ENCODE peak calls at places on chromosomes 3 and 15, in six cellular contexts. T, U, E, L, K and W are unnamed samples.

GRCh38 chr3:70281663-70282062 is 30.8 kb downstream of the MDFIC2 start:
- DNase-seq in T (no peak), U (no peak), E (peak), L (no peak), K (no peak), W (peak)

GRCh38 chr3:150174179-150174578 is 203.5 kb upstream of the PFN2 start:
- DNase-seq in T (no peak), U (no peak), E (no peak), L (no peak), K (no peak), W (no peak)

GRCh38 chr3:166453472-166453871 is 616.2 kb upstream of the BCHE start:
- DNase-seq in T (peak), U (no peak), E (peak), L (no peak), K (no peak), W (no peak)

GRCh38 chr15:76185716-76186115 is 125.6 kb downstream of the ETFA start:
- DNase-seq in T (peak), U (peak), E (peak), L (peak), K (no peak), W (peak)

GRCh38 chr3:142964150-142964498 is 650 bp upstream of the PAQR9 start:
- DNase-seq in T (no peak), U (no peak), E (no peak), L (no peak), K (no peak), W (peak)

GRCh38 chr15:98330692-98331435 is 317.5 kb upstream of the IGF1R start:
- DNase-seq in T (no peak), U (no peak), E (no peak), L (no peak), K (no peak), W (no peak)

GRCh38 chr3:55235416-55235815 is 251.7 kb downstream of the WNT5A start:
- DNase-seq in T (no peak), U (no peak), E (no peak), L (no peak), K (no peak), W (peak)

GRCh38 chr3:151838574-151839312 is 24.8 kb downstream of the AADAC start:
- DNase-seq in T (peak), U (peak), E (peak), L (peak), K (peak), W (peak)

GRCh38 chr15:76341366-76342045 is 4.9 kb downstream of the ISL2 start:
- DNase-seq in T (no peak), U (no peak), E (no peak), L (no peak), K (no peak), W (no peak)

GRCh38 chr3:133895208-133896001 is at the start of gene RAB6B:
- DNase-seq in T (no peak), U (peak), E (no peak), L (peak), K (no peak), W (peak)

GRCh38 chr15:93089855-93090305 is 869 bp upstream of the RGMA start:
- DNase-seq in T (no peak), U (no peak), E (no peak), L (no peak), K (no peak), W (no peak)

GRCh38 chr15:72174551-72175165 is 22.9 kb downstream of the GRAMD2A start:
- DNase-seq in T (no peak), U (no peak), E (no peak), L (no peak), K (no peak), W (no peak)

GRCh38 chr15:69787791-69788190 is 309.9 kb downstream of the TLE3 start:
- DNase-seq in T (no peak), U (no peak), E (no peak), L (no peak), K (no peak), W (no peak)

GRCh38 chr3:25662921-25663320 is 1.8 kb downstream of the TOP2B start:
- DNase-seq in T (no peak), U (no peak), E (no peak), L (no peak), K (no peak), W (peak)

GRCh38 chr3:114362815-114363214 is 69.0 kb downstream of the TIGIT start:
- DNase-seq in T (peak), U (peak), E (peak), L (peak), K (no peak), W (peak)

GRCh38 chr15:100768501-100768931 is 111.1 kb upstream of the ALDH1A3 start:
- DNase-seq in T (no peak), U (no peak), E (no peak), L (no peak), K (no peak), W (no peak)

GRCh38 chr15:73293773-73294172 is 75.0 kb downstream of the HCN4 start:
- DNase-seq in T (peak), U (no peak), E (no peak), L (no peak), K (no peak), W (no peak)

GRCh38 chr15:69583627-69584026 is 131.0 kb downstream of the RPLP1 start:
- DNase-seq in T (no peak), U (no peak), E (no peak), L (no peak), K (no peak), W (no peak)

GRCh38 chr3:39118931-39119660 is 11.6 kb downstream of the TTC21A start:
- DNase-seq in T (no peak), U (no peak), E (no peak), L (no peak), K (no peak), W (no peak)

GRCh38 chr15:77859491-77860060 is 217.9 kb downstream of the TBC1D2B start:
- DNase-seq in T (no peak), U (no peak), E (no peak), L (no peak), K (no peak), W (no peak)

GRCh38 chr3:184786271-184787010 is 25.5 kb upstream of the VPS8 start:
- DNase-seq in T (no peak), U (no peak), E (no peak), L (no peak), K (no peak), W (peak)

GRCh38 chr3:16441306-16441898 is 72.1 kb downstream of the RFTN1 start:
- DNase-seq in T (no peak), U (no peak), E (no peak), L (no peak), K (no peak), W (peak)

GRCh38 chr15:80495406-80495942 is 91.3 kb downstream of the ARNT2 start:
- DNase-seq in T (peak), U (no peak), E (no peak), L (no peak), K (no peak), W (no peak)

GRCh38 chr3:112412494-112412893 is 79.5 kb downstream of the CD200 start:
- DNase-seq in T (no peak), U (no peak), E (no peak), L (no peak), K (no peak), W (no peak)

GRCh38 chr3:127612966-127613365 is 14.8 kb downstream of the MCM2 start:
- DNase-seq in T (no peak), U (no peak), E (no peak), L (no peak), K (no peak), W (no peak)

GRCh38 chr15:99315636-99316035 is 64.4 kb downstream of the LRRC28 start:
- DNase-seq in T (no peak), U (no peak), E (no peak), L (no peak), K (no peak), W (no peak)

GRCh38 chr15:73981761-73982222 is 10.3 kb downstream of the STOML1 start:
- DNase-seq in T (no peak), U (no peak), E (no peak), L (no peak), K (no peak), W (no peak)

GRCh38 chr3:43455233-43455632 is 166.6 kb downstream of the ANO10 start:
- DNase-seq in T (peak), U (no peak), E (peak), L (peak), K (no peak), W (peak)

GRCh38 chr3:159128628-159129027 is 326.8 kb downstream of the MFSD1 start:
- DNase-seq in T (no peak), U (no peak), E (peak), L (no peak), K (no peak), W (no peak)

GRCh38 chr3:96814581-96815567 is at the start of gene EPHA6:
- DNase-seq in T (no peak), U (peak), E (no peak), L (no peak), K (no peak), W (no peak)

GRCh38 chr15:79849789-79850188 is 47.0 kb downstream of the MTHFS start:
- DNase-seq in T (peak), U (peak), E (peak), L (peak), K (no peak), W (peak)

GRCh38 chr3:64575211-64575844 is 112.5 kb downstream of the ADAMTS9 start:
- DNase-seq in T (peak), U (peak), E (peak), L (peak), K (no peak), W (peak)

GRCh38 chr3:159293493-159293892 is 491.6 kb downstream of the MFSD1 start:
- DNase-seq in T (no peak), U (no peak), E (no peak), L (no peak), K (no peak), W (no peak)

GRCh38 chr15:70752142-70752754 is 11.1 kb downstream of the UACA start:
- DNase-seq in T (no peak), U (no peak), E (no peak), L (no peak), K (no peak), W (no peak)

GRCh38 chr3:101942356-101942755 is 93.0 kb downstream of the NFKBIZ start:
- DNase-seq in T (no peak), U (no peak), E (no peak), L (no peak), K (no peak), W (no peak)

GRCh38 chr3:177195941-177196472 is 1.3 kb downstream of the TBL1XR1 start:
- DNase-seq in T (no peak), U (no peak), E (no peak), L (no peak), K (no peak), W (no peak)

GRCh38 chr3:42936157-42936981 is 30.4 kb downstream of the ZNF662 start:
- DNase-seq in T (no peak), U (no peak), E (no peak), L (no peak), K (no peak), W (peak)

GRCh38 chr3:169243122-169243521 is 420.4 kb downstream of the MECOM start:
- DNase-seq in T (no peak), U (peak), E (no peak), L (no peak), K (no peak), W (peak)
- TF ChIP-seq BHLHE40 in T (no peak), U (no peak), E (no peak), L (no peak), K (no peak), W (no peak)

GRCh38 chr3:45872569-45872968 is 13.8 kb upstream of the CCR9 start:
- DNase-seq in T (no peak), U (no peak), E (no peak), L (no peak), K (no peak), W (no peak)

GRCh38 chr3:45871834-45872233 is 14.5 kb upstream of the CCR9 start:
- DNase-seq in T (no peak), U (no peak), E (no peak), L (no peak), K (no peak), W (no peak)

GRCh38 chr3:45870099-45870498 is 16.2 kb upstream of the CCR9 start:
- DNase-seq in T (no peak), U (no peak), E (no peak), L (no peak), K (no peak), W (no peak)

GRCh38 chr3:45874677-45875346 is 11.5 kb upstream of the CCR9 start:
- DNase-seq in T (no peak), U (no peak), E (no peak), L (peak), K (no peak), W (no peak)

DNA sequence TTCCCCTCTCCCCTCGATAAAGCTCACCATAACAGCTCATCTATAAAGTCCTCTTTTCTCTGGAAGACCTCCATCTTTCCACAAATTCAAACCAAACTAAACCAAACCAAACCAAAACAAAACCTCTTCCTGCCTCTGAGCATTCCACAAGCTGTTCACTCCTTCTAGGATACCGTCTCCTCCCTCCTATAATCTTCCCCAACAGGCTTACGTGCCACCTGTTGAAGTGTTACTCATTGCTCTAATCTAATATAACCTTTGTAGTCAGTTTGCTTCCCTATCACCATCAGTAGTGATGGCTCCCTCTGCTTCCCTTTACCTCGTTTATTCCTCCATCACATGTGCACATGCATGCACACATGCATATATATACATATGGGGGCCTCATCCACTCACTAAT is 12.7 kb upstream of the CCR9 start:
- DNase-seq in T (no peak), U (no peak), E (no peak), L (no peak), K (no peak), W (no peak)
- TF ChIP-seq BHLHE40 in T (no peak), U (no peak), E (no peak), L (no peak), K (no peak), W (no peak)

GRCh38 chr3:126480251-126480650 is 4.6 kb upstream of the ZXDC start:
- DNase-seq in T (no peak), U (no peak), E (no peak), L (no peak), K (no peak), W (no peak)
- TF ChIP-seq BHLHE40 in T (no peak), U (no peak), E (no peak), L (no peak), K (no peak), W (no peak)

DNA sequence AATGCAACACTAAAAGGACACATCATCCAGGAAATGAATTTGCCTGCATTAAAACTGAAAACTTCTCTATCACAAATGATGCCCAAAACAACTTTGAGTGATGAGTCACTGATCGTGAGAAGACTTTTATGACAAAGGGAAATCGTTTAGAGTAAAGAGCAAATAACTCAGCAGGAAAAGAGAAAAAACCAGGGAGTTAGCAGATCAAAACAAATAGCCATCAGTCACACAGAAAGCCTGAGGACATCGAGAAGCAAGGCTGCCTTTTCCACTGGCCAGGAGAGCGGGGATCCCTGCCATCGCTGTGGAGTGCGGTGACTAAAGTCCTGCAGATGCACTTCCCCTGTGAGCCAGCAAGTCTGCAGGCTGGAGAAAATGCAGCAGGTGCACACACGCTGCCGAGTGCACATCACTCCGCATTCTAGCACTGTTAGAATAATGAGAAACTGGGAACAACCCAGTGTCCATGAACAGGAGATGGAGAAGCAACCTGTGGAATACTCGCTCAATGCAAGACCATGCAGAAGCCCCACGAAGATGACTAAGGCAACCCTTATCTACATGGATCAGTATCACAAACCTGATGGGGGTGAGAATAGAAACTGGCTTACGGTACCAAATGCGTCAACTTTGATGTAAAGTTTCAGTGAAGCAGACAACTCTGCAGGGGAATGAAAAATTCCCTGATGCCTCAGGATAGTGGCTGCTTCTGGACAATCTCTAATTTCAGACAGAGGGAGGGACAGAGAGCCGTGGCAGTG is 86.4 kb downstream of the NSMCE3 start:
- DNase-seq in T (no peak), U (peak), E (peak), L (no peak), K (no peak), W (no peak)
- TF ChIP-seq BHLHE40 in T (no peak), U (no peak), E (no peak), L (no peak), K (no peak), W (no peak)

GRCh38 chr3:169454060-169454317 is 209.5 kb downstream of the MECOM start:
- DNase-seq in T (no peak), U (no peak), E (no peak), L (no peak), K (no peak), W (no peak)

GRCh38 chr3:169453256-169454059 is 210.1 kb downstream of the MECOM start:
- DNase-seq in T (no peak), U (no peak), E (no peak), L (peak), K (no peak), W (no peak)

GRCh38 chr3:169449012-169449411 is 214.5 kb downstream of the MECOM start:
- DNase-seq in T (no peak), U (no peak), E (no peak), L (no peak), K (no peak), W (no peak)

DNA sequence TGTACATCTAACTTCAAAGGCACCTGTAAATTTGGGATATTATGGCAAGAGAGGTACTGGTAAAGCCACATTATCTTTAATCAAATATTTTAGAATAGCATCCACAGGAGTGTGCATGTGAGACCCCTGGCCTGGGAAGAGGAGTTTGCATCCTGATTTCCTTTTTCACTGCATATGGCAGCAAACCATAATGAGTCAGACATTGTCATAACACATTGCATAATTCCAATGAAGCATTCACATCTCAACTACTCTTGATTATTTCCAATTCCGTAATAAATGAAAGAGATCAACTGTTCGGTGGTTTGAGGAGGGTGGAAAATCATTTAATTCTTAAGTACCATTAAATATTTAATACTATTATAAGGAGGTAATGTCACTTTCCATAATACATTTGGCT is 215.0 kb downstream of the MECOM start:
- DNase-seq in T (no peak), U (no peak), E (no peak), L (no peak), K (no peak), W (peak)
- TF ChIP-seq BHLHE40 in T (no peak), U (no peak), E (no peak), L (no peak), K (no peak), W (no peak)

DNA sequence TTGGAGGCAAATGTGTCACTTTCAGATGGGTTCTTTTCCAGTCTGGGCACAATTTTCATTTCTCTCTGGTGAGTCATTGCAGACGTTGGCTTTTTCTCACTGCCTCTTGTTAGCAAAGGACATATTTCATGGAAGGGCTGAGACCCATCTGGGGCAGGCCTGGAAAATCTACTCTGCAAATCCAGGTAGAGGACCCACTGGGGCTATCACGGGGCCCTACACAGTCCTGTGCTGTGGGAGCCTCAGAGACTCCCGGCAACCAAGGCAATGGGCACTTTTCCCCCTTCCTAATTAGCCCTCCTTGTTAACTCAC is 58.0 kb downstream of the HRH1 start:
- DNase-seq in T (no peak), U (no peak), E (no peak), L (no peak), K (no peak), W (peak)
- TF ChIP-seq BHLHE40 in T (no peak), U (no peak), E (no peak), L (no peak), K (no peak), W (no peak)

GRCh38 chr15:56957812-56958406 is 39.5 kb downstream of the TCF12 start:
- DNase-seq in T (peak), U (no peak), E (no peak), L (no peak), K (no peak), W (no peak)
- TF ChIP-seq BHLHE40 in T (peak), U (no peak), E (no peak), L (no peak), K (no peak), W (no peak)

DNA sequence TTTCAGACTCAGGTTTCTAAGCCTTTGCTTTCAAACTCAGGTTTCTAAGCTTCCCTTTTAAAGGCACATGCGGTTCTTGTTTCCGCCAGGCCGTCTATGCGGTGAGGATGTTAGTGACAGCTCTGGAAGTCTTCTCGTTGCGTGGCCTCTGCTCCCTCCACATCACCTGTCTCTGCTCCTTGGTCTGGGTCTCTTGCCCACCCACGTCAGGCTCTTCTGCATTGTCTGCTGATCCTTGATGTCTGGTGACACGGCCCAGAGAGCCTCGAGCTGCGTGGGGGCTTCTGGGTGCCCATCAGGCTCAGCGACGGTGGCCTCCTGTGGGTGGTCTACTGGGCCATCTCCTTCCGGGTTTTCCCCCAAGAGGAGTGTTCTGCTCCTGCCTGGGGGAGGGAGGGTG is 30.5 kb downstream of the KLF13 start:
- DNase-seq in T (no peak), U (no peak), E (no peak), L (no peak), K (no peak), W (no peak)
- TF ChIP-seq BHLHE40 in T (no peak), U (no peak), E (no peak), L (no peak), K (no peak), W (no peak)